ENCODE peak calls at places on chromosomes 5 and 9, in five cellular contexts. S is heart right ventricle, R is left ventricle myocardium inferior, J is sigmoid colon, X is uterus. W is an unnamed sample.
A peak's percentile ranks its signal among the peaks of the same experiment; 100 is the strongest.

GRCh38 chr5:93599427-93600146 is 16.6 kb downstream of the NR2F1 start:
- DNase-seq in R (no peak), S (no peak), J (no peak), X (no peak), W (no peak)

GRCh38 chr5:58452566-58453258 is 7.2 kb downstream of the PLK2 start:
- DNase-seq in X (no peak), S (no peak), R (no peak), J (no peak), W (no peak)

GRCh38 chr5:78399115-78399514 is 38.7 kb downstream of the SCAMP1 start:
- DNase-seq in J (no peak), X (no peak), R (no peak), S (no peak), W (no peak)

GRCh38 chr5:38796000-38796738 is 49.6 kb upstream of the OSMR start:
- DNase-seq in S (peak; percentile 25), X (peak; percentile 78), J (peak; percentile 92), R (peak; percentile 70), W (peak; percentile 82)

GRCh38 chr9:121348321-121348720 is 21.7 kb downstream of the STOM start:
- DNase-seq in S (no peak), X (no peak), J (no peak), R (no peak), W (no peak)

GRCh38 chr9:135702002-135702721 is at the start of gene KCNT1:
- DNase-seq in X (peak; percentile 45), S (peak; percentile 60), R (peak; percentile 46), J (no peak), W (no peak)

GRCh38 chr5:22611327-22611726 is 241.8 kb downstream of the CDH12 start:
- DNase-seq in S (no peak), J (no peak), R (no peak), X (no peak), W (no peak)

GRCh38 chr5:169778622-169779596 is 141.8 kb downstream of the DOCK2 start:
- DNase-seq in S (no peak), J (no peak), R (no peak), X (no peak), W (no peak)

GRCh38 chr9:6232546-6232945 is 16.9 kb downstream of the IL33 start:
- DNase-seq in X (no peak), J (no peak), S (no peak), R (no peak), W (no peak)

GRCh38 chr9:34010979-34011378 is 37.7 kb downstream of the UBAP2 start:
- DNase-seq in J (no peak), R (no peak), X (no peak), S (no peak), W (no peak)

GRCh38 chr5:153618857-153619256 is 128.4 kb downstream of the GRIA1 start:
- DNase-seq in J (no peak), S (no peak), R (no peak), X (no peak), W (no peak)

GRCh38 chr9:123002754-123003153 is 30.7 kb upstream of the GPR21 start:
- DNase-seq in S (no peak), R (no peak), J (no peak), X (no peak), W (no peak)

GRCh38 chr9:1939926-1940368 is 75.2 kb upstream of the SMARCA2 start:
- DNase-seq in J (no peak), S (no peak), X (no peak), R (no peak), W (no peak)

GRCh38 chr5:147963948-147964693 is 57.8 kb upstream of the C5orf46 start:
- DNase-seq in J (no peak), X (no peak), R (no peak), S (peak; percentile 7), W (peak; percentile 11)

GRCh38 chr5:7902201-7902600 is 33.3 kb downstream of the MTRR start:
- DNase-seq in J (no peak), R (no peak), S (no peak), X (no peak), W (no peak)

GRCh38 chr5:56686337-56687198 is 128.8 kb upstream of the MAP3K1 start:
- DNase-seq in J (no peak), R (no peak), X (no peak), S (no peak), W (no peak)

GRCh38 chr9:109411818-109412352 is 86.2 kb downstream of the PTPN3 start:
- DNase-seq in R (no peak), S (no peak), J (no peak), X (no peak), W (no peak)

GRCh38 chr5:179783128-179783527 is 10.7 kb upstream of the LTC4S start:
- DNase-seq in J (peak; percentile 58), R (no peak), S (no peak), X (no peak), W (no peak)

GRCh38 chr5:1975898-1976765 is 93.4 kb upstream of the IRX4 start:
- DNase-seq in R (no peak), X (no peak), J (no peak), S (no peak), W (no peak)

GRCh38 chr9:93080406-93080805 is 15.6 kb upstream of the CARD19 start:
- DNase-seq in X (peak; percentile 7), J (peak; percentile 40), S (no peak), R (no peak), W (peak; percentile 6)

GRCh38 chr9:35659340-35659739 is 1.2 kb downstream of the CCDC107 start:
- DNase-seq in R (no peak), X (no peak), S (no peak), J (peak; percentile 82), W (peak; percentile 62)

GRCh38 chr9:16134351-16134750 is 581.5 kb downstream of the CCDC171 start:
- DNase-seq in S (no peak), X (no peak), R (no peak), J (no peak), W (no peak)

GRCh38 chr5:177005619-177006264 is 837 bp downstream of the UIMC1 start:
- DNase-seq in R (peak; percentile 74), S (peak; percentile 74), J (peak; percentile 87), X (peak; percentile 76), W (peak; percentile 72)
- TF ChIP-seq CTCF in R (peak; percentile 71), S (peak; percentile 60), J (peak; percentile 68), X (peak; percentile 46), W (no peak)

GRCh38 chr9:114643001-114643400 is 14.6 kb downstream of the TEX53 start:
- DNase-seq in R (no peak), S (no peak), J (no peak), X (no peak), W (no peak)

GRCh38 chr9:114643906-114644305 is 13.7 kb downstream of the TEX53 start:
- DNase-seq in R (no peak), J (no peak), S (no peak), X (no peak), W (no peak)

GRCh38 chr9:114638441-114638840 is 19.2 kb downstream of the TEX53 start:
- DNase-seq in S (no peak), J (no peak), X (no peak), R (no peak), W (no peak)

DNA sequence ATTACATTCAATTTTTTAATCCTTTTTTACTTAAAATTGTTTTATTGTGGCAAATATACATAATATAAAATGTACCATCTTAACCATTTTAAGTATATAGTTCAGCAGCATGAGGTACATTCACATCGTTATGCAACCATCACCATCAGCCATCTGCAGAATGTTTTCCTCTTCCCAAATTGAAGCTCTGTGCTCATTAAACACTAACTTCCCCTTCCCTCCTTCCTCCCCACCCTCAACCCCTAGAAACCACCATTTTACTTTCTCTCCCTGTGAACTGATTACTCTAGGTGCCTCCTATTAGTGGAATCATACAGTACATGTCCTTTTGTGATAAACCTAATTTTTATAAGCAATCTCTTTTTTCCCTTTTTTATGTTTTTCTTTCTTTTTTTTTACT is 15.6 kb downstream of the TEX53 start:
- DNase-seq in X (no peak), J (no peak), S (no peak), R (no peak), W (no peak)
- H3K36me3 ChIP-seq in X (no peaks in the 10 kb centered on the region), J (peaks cover 99% of the 10 kb centered on the region), S (no peaks in the 10 kb centered on the region), R (peaks cover 44% of the 10 kb centered on the region), W (peaks cover 65% of the 10 kb centered on the region)

GRCh38 chr9:94944623-94945022 is 218.1 kb downstream of the AOPEP start:
- DNase-seq in S (no peak), X (no peak), R (no peak), J (no peak), W (no peak)

GRCh38 chr9:94948567-94949235 is 222.2 kb downstream of the AOPEP start:
- DNase-seq in X (no peak), J (no peak), S (no peak), R (no peak), W (no peak)

GRCh38 chr9:94945191-94946144 is 219.0 kb downstream of the AOPEP start:
- DNase-seq in J (peak; percentile 86), S (no peak), X (peak; percentile 84), R (peak; percentile 51), W (peak; percentile 57)

GRCh38 chr9:94949330-94949729 is 222.8 kb downstream of the AOPEP start:
- DNase-seq in S (no peak), R (no peak), J (no peak), X (no peak), W (no peak)

DNA sequence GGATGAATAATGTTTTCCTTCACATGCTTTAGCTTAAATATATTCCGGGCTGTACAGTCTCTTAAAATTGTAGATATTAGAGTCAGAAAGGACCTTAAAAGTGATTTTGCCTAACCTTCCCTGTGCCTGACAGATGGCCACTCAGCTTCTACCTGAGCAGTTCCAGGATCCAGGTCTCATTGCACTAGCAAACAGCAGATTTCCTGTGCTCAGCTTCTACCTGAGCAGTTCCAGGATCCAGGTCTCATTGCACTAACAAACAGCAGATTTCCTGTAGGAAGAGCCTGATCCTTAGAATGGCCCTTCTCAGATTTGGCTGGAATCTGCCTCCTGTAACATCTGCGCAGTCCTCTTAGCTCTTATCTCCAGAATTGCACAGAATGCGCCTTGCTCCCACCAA is 219.8 kb downstream of the AOPEP start:
- DNase-seq in X (no peak), S (no peak), R (no peak), J (no peak), W (no peak)
- H3K4me1 ChIP-seq in X (peaks cover 12% of the 10 kb centered on the region), S (peaks cover 48% of the 10 kb centered on the region), R (peaks cover 55% of the 10 kb centered on the region), J (peaks cover 16% of the 10 kb centered on the region), W (peaks cover 52% of the 10 kb centered on the region)

DNA sequence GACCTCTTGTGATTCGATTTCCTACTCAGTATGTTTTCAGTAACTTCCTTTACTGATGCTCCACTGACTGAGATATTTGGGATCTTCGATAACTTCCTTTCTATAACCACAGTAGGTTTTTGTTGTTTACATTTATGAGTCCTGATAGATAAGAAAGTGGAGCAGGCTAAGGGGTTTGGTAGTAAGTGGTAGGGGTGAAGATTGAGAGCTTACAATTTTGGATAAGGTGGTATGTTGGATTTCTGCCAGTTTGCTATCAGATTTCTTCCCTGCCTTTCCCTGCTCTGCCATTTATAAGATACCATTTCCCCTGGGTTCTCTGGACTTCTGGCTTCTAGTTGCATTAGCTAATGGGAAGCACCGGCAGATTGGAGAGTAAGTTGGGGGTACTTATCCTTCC is 7.9 kb upstream of the NDUFS4 start:
- DNase-seq in J (no peak), S (no peak), R (no peak), X (no peak), W (no peak)
- TF ChIP-seq CTCF in J (no peak), S (no peak), R (no peak), X (no peak), W (no peak)